ENCODE peak calls at places on chromosomes 11 and 22, in six cellular contexts. U is left ventricle myocardium inferior, B is brain microvascular endothelial cell, Z is transverse colon, E is tibial nerve, N is GM23248. L is an unnamed sample. For H3K27me3, the result is how much of the 10 kb centered on the place peaks cover.

GRCh38 chr22:39283312-39284141 is 35.9 kb downstream of the RPL3 start:
- DNase-seq in U (peak), B (no peak), Z (peak), E (peak), N (no peak), L (peak)

GRCh38 chr11:11975201-11976092 is 33.0 kb downstream of the DKK3 start:
- DNase-seq in U (no peak), B (no peak), Z (no peak), E (no peak), N (no peak), L (no peak)

GRCh38 chr11:89625171-89625570 is 84.9 kb upstream of the TRIM77 start:
- DNase-seq in U (no peak), B (no peak), Z (no peak), E (no peak), N (no peak), L (no peak)

GRCh38 chr11:47864910-47865309 is 16.8 kb upstream of the NUP160 start:
- DNase-seq in U (no peak), B (no peak), Z (no peak), E (no peak), N (peak), L (no peak)

GRCh38 chr11:57639321-57640067 is 10.2 kb downstream of the YPEL4 start:
- DNase-seq in U (no peak), B (no peak), Z (no peak), E (no peak), N (peak), L (no peak)

GRCh38 chr11:121996574-121996973 is 119.4 kb downstream of the BLID start:
- DNase-seq in U (no peak), B (no peak), Z (no peak), E (no peak), N (no peak), L (no peak)

GRCh38 chr11:57468276-57468675 is 7.9 kb downstream of the RTN4RL2 start:
- DNase-seq in U (no peak), B (no peak), Z (no peak), E (no peak), N (no peak), L (no peak)

GRCh38 chr11:19419021-19419750 is 178.4 kb upstream of the E2F8 start:
- DNase-seq in U (no peak), B (peak), Z (no peak), E (no peak), N (peak), L (no peak)

GRCh38 chr11:64226507-64227051 is 505 bp downstream of the NUDT22 start:
- DNase-seq in U (peak), B (no peak), Z (peak), E (no peak), N (peak), L (peak)

GRCh38 chr22:23153994-23154393 is 8.7 kb downstream of the RAB36 start:
- DNase-seq in U (no peak), B (no peak), Z (no peak), E (no peak), N (no peak), L (no peak)

GRCh38 chr11:120108154-120108784 is 29.6 kb downstream of the TRIM29 start:
- DNase-seq in U (peak), B (peak), Z (peak), E (peak), N (peak), L (peak)
- H3K27me3 ChIP-seq in U (half or more), B (under half), Z (under half), E (under half), N (under half), L (under half)

DNA sequence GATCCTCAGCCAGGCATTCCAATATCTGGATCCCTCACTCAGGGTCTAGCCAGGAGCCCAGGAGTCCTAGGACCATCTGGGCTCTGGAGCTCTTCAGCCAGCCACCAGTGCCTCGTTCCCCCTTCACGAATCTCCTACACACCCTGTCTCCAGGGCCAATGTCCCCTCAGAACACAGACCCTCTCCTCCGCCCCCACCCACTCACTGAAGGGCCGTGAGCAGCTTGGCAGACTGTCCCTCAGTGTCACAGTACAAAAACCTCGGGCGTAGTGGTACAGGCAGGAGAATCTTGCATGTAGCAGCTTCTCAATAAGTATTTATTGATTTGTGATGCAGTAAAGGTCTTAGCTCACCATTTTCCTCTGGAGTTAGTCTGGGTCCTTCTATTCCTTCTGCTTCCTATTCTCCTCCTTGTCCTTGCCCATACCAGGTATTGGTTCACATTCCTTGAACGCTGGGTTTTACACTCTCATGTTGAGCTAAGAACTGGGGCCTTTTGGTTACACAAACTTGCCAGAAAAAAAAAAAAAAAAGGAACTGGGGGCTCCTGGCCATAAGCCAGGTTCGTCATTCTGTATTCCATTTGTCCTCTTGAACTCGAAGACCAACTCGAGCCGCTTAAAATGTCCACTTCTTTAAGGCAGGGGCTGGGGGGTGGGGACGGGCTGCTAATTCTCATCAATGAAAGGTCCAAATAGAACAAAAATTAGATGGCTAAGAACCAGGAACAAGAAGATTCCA is 2.3 kb downstream of the CXCR5 start:
- DNase-seq in U (no peak), B (no peak), Z (no peak), E (no peak), N (no peak), L (no peak)
- H3K27me3 ChIP-seq in U (under half), B (under half), Z (under half), E (under half), N (under half), L (under half)

GRCh38 chr11:117875397-117876048 is 935 bp downstream of the FXYD6 start:
- DNase-seq in U (peak), B (no peak), Z (no peak), E (no peak), N (no peak), L (no peak)
- H3K27me3 ChIP-seq in U (half or more), B (half or more), Z (half or more), E (under half), N (half or more), L (under half)

DNA sequence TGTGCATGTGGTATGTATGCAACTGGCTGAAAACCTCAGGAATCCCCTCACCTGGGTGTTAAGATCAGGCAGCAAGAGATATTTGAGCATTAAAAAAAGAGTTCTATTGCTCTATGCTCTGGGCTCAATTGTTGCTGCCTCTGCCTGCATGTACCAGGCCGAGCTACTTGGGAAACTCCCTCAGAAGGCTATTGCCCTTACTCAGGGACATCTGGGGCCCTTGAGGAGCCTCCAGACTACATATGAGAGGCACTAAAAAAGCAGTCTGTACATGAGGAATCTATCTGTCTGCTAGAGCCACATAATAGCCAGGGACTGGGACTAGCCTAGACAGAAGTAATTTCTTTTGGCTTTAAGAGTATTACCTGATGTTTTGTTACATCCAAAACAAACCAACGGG is 120.1 kb downstream of the SWAP70 start:
- DNase-seq in U (no peak), B (no peak), Z (no peak), E (no peak), N (peak), L (no peak)
- H3K27me3 ChIP-seq in U (under half), B (under half), Z (under half), E (under half), N (under half), L (under half)

GRCh38 chr11:2706321-2706720 is 6.5 kb upstream of the KCNQ1OT1 start:
- DNase-seq in U (no peak), B (no peak), Z (no peak), E (no peak), N (no peak), L (peak)
- H3K27me3 ChIP-seq in U (under half), B (under half), Z (under half), E (under half), N (under half), L (under half)

GRCh38 chr11:27699926-27700350 is 317 bp downstream of the BDNF start:
- DNase-seq in U (no peak), B (no peak), Z (no peak), E (no peak), N (peak), L (peak)
- H3K27me3 ChIP-seq in U (half or more), B (under half), Z (half or more), E (under half), N (under half), L (half or more)